ENCODE peak calls at places on chromosomes 13 and 19, in seven cellular contexts. X is breast epithelium; K is IMR-90; I is Right ventricle myocardium inferior; C is hepatic stellate cell; D is naive thymus-derived CD8-positive, alpha-beta T cell; V is trophoblast cell. E is an unnamed sample.

GRCh38 chr13:76944457-76944856 is 3.9 kb upstream of the ACOD1 start:
- DNase-seq in X (no peak), K (peak; percentile 68), I (no peak), C (no peak), D (no peak), V (peak; percentile 72), E (no peak)

GRCh38 chr13:45208132-45208531 is 7.3 kb upstream of the KCTD4 start:
- DNase-seq in X (no peak), K (no peak), I (no peak), C (no peak), D (no peak), V (no peak), E (no peak)

GRCh38 chr19:51398096-51398704 is 7.8 kb upstream of the C19orf84 start:
- DNase-seq in X (no peak), K (peak; percentile 18), I (no peak), C (peak; percentile 48), D (peak; percentile 30), V (peak; percentile 53), E (no peak)

GRCh38 chr13:46168818-46169217 is 13.2 kb downstream of the LCP1 start:
- DNase-seq in X (no peak), K (no peak), I (no peak), C (no peak), D (no peak), V (peak; percentile 46), E (no peak)

GRCh38 chr19:1855828-1856255 is 7.5 kb downstream of the KLF16 start:
- DNase-seq in X (no peak), K (peak; percentile 23), I (no peak), C (no peak), D (peak; percentile 49), V (no peak), E (no peak)

GRCh38 chr19:31232871-31233270 is 116.4 kb downstream of the TSHZ3 start:
- DNase-seq in X (no peak), K (peak; percentile 96), I (no peak), C (peak; percentile 56), D (no peak), V (no peak), E (no peak)

GRCh38 chr19:10135551-10136334 is 16.0 kb upstream of the EIF3G start:
- DNase-seq in X (no peak), K (no peak), I (peak; percentile 46), C (no peak), D (no peak), V (no peak), E (no peak)

GRCh38 chr13:52862358-52863206 is 14.1 kb upstream of the PCDH8 start:
- DNase-seq in X (no peak), K (no peak), I (no peak), C (no peak), D (no peak), V (peak; percentile 54), E (no peak)

GRCh38 chr19:39542198-39542597 is 2.2 kb upstream of the EID2 start:
- DNase-seq in X (no peak), K (no peak), I (no peak), C (no peak), D (no peak), V (peak; percentile 25), E (peak; percentile 25)